ENCODE peak calls at places on chromosome 17, in four cellular contexts. E is K562, A is HepG2, J is GM12878. G is an unnamed sample.

GRCh38 chr17:12958786-12959185 is 59.0 kb downstream of the ELAC2 start:
- DNase-seq in E (no peak), A (no peak), J (no peak), G (no peak)

GRCh38 chr17:42525221-42525620 is 10.8 kb upstream of the NAGLU start:
- DNase-seq in E (no peak), A (no peak), J (no peak), G (no peak)

GRCh38 chr17:4948166-4948996 is at the start of gene PFN1:
- DNase-seq in E (peak), A (peak), J (peak), G (peak)

GRCh38 chr17:11240041-11240801 is 792 bp upstream of the SHISA6 start:
- DNase-seq in E (no peak), A (no peak), J (no peak), G (peak)

GRCh38 chr17:7703584-7704574 is 1.1 kb upstream of the EFNB3 start:
- DNase-seq in E (peak), A (peak), J (no peak), G (peak)

GRCh38 chr17:55660171-55660886 is 62.3 kb downstream of the TMEM100 start:
- DNase-seq in E (no peak), A (peak), J (no peak), G (no peak)

GRCh38 chr17:30554839-30555751 is 77.9 kb downstream of the GOSR1 start:
- DNase-seq in E (peak), A (peak), J (no peak), G (peak)

GRCh38 chr17:42843358-42843934 is 934 bp upstream of the AOC2 start:
- DNase-seq in E (peak), A (peak), J (no peak), G (peak)

GRCh38 chr17:2532146-2532720 is 20.5 kb upstream of the METTL16 start:
- DNase-seq in E (no peak), A (no peak), J (no peak), G (peak)

GRCh38 chr17:74746922-74747321 is 1.5 kb upstream of the NHERF1 start:
- DNase-seq in E (peak), A (no peak), J (no peak), G (no peak)

GRCh38 chr17:61583242-61583641 is 7.8 kb downstream of the NACA2 start:
- DNase-seq in E (peak), A (peak), J (no peak), G (no peak)

GRCh38 chr17:59870482-59870881 is 22.3 kb downstream of the TUBD1 start:
- DNase-seq in E (no peak), A (no peak), J (no peak), G (no peak)

GRCh38 chr17:66492500-66493123 is 190.2 kb downstream of the PRKCA start:
- DNase-seq in E (no peak), A (no peak), J (no peak), G (no peak)

GRCh38 chr17:15462962-15463361 is 4.5 kb downstream of the CDRT4 start:
- DNase-seq in E (no peak), A (no peak), J (no peak), G (no peak)

GRCh38 chr17:79608729-79609039 is 2.2 kb downstream of the RBFOX3 start:
- DNase-seq in E (peak), A (no peak), J (no peak), G (no peak)

GRCh38 chr17:65365209-65365608 is 196.2 kb downstream of the AXIN2 start:
- DNase-seq in E (no peak), A (no peak), J (no peak), G (no peak)

GRCh38 chr17:64784353-64784798 is 122.3 kb upstream of the SMURF2 start:
- DNase-seq in E (no peak), A (no peak), J (no peak), G (no peak)

GRCh38 chr17:4195306-4195705 is 52.3 kb downstream of the CYB5D2 start:
- DNase-seq in E (no peak), A (no peak), J (no peak), G (no peak)

GRCh38 chr17:79420318-79421243 is 190.3 kb downstream of the RBFOX3 start:
- DNase-seq in E (peak), A (no peak), J (no peak), G (no peak)

GRCh38 chr17:57366177-57366557 is 109.8 kb downstream of the MSI2 start:
- DNase-seq in E (peak), A (no peak), J (no peak), G (no peak)

GRCh38 chr17:74325743-74326379 is at the start of gene KIF19:
- DNase-seq in E (peak), A (no peak), J (no peak), G (peak)

GRCh38 chr17:61833536-61834203 is 29.7 kb downstream of the BRIP1 start:
- DNase-seq in E (no peak), A (no peak), J (no peak), G (no peak)

GRCh38 chr17:82769041-82769440 is 17.2 kb downstream of the TBCD start:
- DNase-seq in E (no peak), A (no peak), J (no peak), G (no peak)

DNA sequence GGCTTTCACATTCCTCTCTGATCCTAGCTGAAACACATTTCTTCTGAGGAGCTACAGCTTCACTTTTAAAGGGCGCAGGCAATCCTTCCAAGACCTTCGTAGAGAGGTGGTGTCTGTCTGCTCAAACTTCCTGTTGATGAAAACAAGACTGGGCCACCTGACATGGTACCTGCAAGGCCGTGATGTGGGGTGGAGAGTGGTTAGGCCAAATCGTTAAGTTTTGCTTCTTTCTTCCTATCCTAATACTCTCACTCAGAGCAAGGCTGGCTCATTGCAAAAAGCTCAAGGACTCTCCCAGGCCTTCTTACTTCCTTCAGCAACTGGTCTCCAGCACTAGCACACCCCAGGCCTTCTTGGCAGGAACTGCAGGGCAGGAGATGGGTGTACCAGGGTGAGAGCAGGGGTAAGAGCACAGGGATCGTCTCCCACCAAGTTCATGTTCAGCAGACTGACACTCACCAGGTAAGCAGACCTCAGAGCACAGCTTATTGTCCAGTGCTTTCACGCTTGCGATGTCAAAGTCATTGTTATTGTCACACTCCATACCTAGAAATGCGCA is 10.9 kb upstream of the FOXJ1 start:
- DNase-seq in E (no peak), A (no peak), J (no peak), G (no peak)
- TF ChIP-seq TCF7 in E (no peak), A (no peak), J (no peak), G (no peak)

DNA sequence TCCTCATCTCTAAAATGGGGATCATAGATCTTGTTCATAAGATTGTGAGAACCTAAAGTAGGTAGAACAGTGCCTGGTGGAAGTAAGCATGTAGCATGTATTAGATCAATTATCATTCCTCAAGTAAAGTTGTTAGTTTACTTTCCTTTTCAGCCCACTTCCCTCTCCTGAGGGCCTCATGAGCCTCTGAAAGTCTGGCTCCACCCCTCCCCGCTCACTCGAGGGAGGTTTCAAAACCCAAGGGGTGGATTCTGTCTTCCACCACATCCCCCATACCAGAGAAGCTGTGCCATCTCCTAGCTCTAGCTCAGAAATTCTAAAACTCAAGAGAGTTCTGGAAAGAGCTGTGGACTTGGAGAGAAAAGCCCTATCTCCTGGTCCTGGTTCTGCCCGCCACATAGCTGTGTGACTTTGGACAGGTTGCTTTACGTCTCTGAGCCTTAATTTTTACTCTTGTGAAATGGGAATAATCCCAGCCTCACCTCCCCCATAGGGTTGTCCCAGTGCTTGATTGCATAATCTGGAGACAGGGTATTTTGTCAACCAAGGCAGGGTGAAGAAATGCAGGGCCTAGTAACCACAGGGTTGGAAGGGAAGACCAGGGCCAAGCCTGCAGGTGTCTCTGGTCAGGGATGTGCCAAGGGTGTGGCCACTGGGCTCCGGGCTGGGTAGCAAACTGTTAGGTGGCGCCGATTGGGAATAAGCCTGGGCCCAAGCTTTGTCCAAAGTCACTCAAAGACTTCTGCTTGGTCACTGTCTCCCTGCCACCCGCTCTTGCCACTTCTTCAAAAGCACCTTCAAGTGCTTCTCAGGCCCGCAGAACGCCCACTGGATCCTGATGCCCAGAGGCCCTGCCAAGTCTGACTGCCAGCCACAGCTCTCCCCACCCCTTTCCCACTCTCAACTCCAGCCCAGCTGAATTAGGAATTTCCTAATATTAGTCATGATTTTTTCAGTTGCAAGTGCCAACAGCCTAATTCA is 20.4 kb upstream of the COL1A1 start:
- DNase-seq in E (no peak), A (no peak), J (no peak), G (no peak)
- TF ChIP-seq CBFB in E (no peak), A (no peak), J (no peak), G (no peak)

GRCh38 chr17:72295916-72296315 is 175.1 kb downstream of the SOX9 start:
- DNase-seq in E (no peak), A (no peak), J (no peak), G (no peak)

GRCh38 chr17:72294487-72294893 is 173.7 kb downstream of the SOX9 start:
- DNase-seq in E (no peak), A (no peak), J (no peak), G (no peak)

GRCh38 chr17:72297326-72298115 is 176.7 kb downstream of the SOX9 start:
- DNase-seq in E (no peak), A (no peak), J (no peak), G (no peak)

GRCh38 chr17:72299092-72299491 is 178.3 kb downstream of the SOX9 start:
- DNase-seq in E (no peak), A (no peak), J (peak), G (no peak)

GRCh38 chr17:72296456-72296855 is 175.6 kb downstream of the SOX9 start:
- DNase-seq in E (no peak), A (no peak), J (no peak), G (no peak)
- TF ChIP-seq TCF7 in E (no peak), A (no peak), J (no peak), G (no peak)

DNA sequence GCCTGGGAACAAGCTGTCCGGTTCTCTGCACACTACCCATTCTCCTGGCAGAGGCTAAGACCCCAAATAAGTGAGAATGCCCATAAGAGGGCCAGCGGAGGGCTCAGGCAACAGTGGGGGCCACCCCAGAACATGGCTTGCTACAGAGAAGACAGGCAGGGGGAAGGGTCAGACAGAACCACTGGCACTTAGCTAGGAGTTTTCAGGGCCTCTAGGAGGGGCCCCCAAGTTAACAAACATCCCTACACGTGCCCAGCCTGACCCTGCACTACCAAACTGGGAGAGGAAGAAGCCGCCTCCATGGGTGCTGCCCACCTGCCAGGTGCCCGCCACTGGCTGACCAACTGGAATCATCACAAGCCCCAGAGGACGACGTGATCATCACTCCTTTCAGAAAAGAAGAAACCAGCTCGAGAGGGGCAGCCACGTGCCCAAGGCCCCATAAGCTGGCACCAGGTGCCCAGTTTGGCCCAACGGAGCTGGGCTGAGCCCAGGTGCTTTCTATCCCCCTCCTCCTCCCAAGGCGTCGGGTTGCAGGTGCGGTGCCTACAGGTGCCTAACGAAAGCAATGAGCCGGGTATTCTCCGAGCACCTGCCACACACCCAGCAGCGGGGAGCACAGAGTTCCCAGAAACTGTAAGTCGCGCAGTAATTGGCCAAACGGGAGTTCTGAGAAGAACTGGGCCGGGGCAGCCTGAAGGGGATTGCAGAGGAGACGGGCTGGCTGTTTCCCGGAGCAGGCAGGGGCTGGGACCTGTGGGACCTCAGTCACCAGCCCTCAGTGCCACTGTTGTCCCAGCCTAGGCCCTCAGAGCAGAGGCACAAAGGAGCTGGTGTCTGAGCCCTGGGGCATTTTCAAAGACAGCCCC is 13.2 kb downstream of the RPH3AL start:
- DNase-seq in E (no peak), A (no peak), J (no peak), G (no peak)
- TF ChIP-seq CBFB in E (no peak), A (no peak), J (no peak), G (no peak)

GRCh38 chr17:81034779-81035388 is at the start of gene BAIAP2:
- DNase-seq in E (peak), A (peak), J (peak), G (peak)
- TF ChIP-seq TCF7 in E (no peak), A (no peak), J (no peak), G (no peak)

DNA sequence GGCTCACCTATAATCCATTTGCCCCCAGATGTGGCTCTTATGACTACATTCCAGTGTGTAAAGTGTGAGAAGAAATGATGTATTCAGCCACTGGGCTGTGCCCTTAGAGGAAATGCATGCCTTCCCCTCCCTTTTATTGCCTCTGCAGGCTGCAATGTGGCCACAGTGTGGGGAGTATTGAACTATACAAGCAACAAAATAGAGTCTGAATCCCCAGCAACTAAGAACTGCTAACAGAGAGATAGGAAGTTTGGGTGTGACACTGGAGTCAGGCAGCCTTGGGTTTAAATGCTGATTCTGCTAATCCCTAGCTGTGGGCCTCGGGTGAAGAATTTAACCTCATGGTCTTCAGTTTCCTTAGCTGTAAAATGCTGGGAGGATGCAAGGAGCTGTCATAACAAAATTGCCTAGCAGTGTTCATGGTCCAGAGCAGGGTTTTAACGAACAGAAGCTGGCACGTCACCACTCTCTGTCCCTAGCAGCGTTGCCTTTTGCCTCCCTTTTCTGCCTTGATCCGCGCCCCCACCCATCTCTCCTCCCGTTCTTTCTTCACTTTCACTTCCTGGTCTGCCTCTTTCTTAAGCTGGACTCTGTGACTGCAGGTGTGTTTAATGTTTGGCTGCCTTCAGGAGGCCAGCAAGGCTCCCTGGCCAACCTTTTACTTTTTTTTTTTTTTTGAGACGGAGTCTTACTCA is 50.4 kb downstream of the KPNA2 start:
- DNase-seq in E (peak), A (no peak), J (no peak), G (no peak)
- TF ChIP-seq CBFB in E (no peak), A (no peak), J (no peak), G (no peak)